ENCODE peak calls at places on chromosomes 16 and 17, in four cellular contexts. One of them, this sample, is unnamed.

GRCh38 chr17:65062168-65062915 is 5.8 kb upstream of the GNA13 start:
- DNase-seq in foreskin fibroblast: no peak
- DNase-seq in GM06990: no peak
- DNase-seq in uterus: no peak
- DNase-seq in this sample: no peak

GRCh38 chr16:58022601-58023371 is 2.8 kb upstream of the MMP15 start:
- DNase-seq in GM06990: no peak
- DNase-seq in foreskin fibroblast: peak
- DNase-seq in uterus: peak
- DNase-seq in this sample: no peak

GRCh38 chr16:84340305-84341040 is 27.9 kb upstream of the ATP2C2 start:
- DNase-seq in uterus: no peak
- DNase-seq in foreskin fibroblast: no peak
- DNase-seq in GM06990: no peak
- DNase-seq in this sample: no peak

GRCh38 chr16:84194470-84195200 is 3.7 kb downstream of the ADAD2 start:
- DNase-seq in uterus: no peak
- DNase-seq in GM06990: no peak
- DNase-seq in foreskin fibroblast: no peak
- DNase-seq in this sample: no peak

GRCh38 chr16:55508941-55509920 is at the start of gene LPCAT2:
- DNase-seq in GM06990: peak
- DNase-seq in uterus: peak
- DNase-seq in foreskin fibroblast: peak
- DNase-seq in this sample: no peak

GRCh38 chr16:87686697-87687570 is 78.9 kb downstream of the KLHDC4 start:
- DNase-seq in foreskin fibroblast: peak
- DNase-seq in GM06990: no peak
- DNase-seq in uterus: no peak
- DNase-seq in this sample: no peak

GRCh38 chr16:1156983-1157638 is 4.2 kb downstream of the CACNA1H start:
- DNase-seq in GM06990: no peak
- DNase-seq in uterus: no peak
- DNase-seq in foreskin fibroblast: no peak
- DNase-seq in this sample: no peak

GRCh38 chr16:27318399-27319256 is 4.9 kb downstream of the IL4R start:
- DNase-seq in uterus: peak
- DNase-seq in foreskin fibroblast: no peak
- DNase-seq in GM06990: peak
- DNase-seq in this sample: peak

GRCh38 chr17:227581-228222 is 46.3 kb upstream of the DOC2B start:
- DNase-seq in uterus: no peak
- DNase-seq in foreskin fibroblast: no peak
- DNase-seq in GM06990: no peak
- DNase-seq in this sample: no peak

GRCh38 chr16:84933774-84934571 is 77.4 kb downstream of the ZDHHC7 start:
- DNase-seq in uterus: peak
- DNase-seq in foreskin fibroblast: no peak
- DNase-seq in GM06990: no peak
- DNase-seq in this sample: no peak

GRCh38 chr17:652310-652709 is 62.3 kb downstream of the VPS53 start:
- DNase-seq in uterus: peak
- DNase-seq in GM06990: no peak
- DNase-seq in foreskin fibroblast: no peak
- DNase-seq in this sample: no peak

GRCh38 chr17:31740611-31741082 is 118.4 kb downstream of the COPRS start:
- DNase-seq in GM06990: no peak
- DNase-seq in uterus: no peak
- DNase-seq in foreskin fibroblast: peak
- DNase-seq in this sample: no peak

GRCh38 chr17:1375615-1376014 is 24.4 kb downstream of the YWHAE start:
- DNase-seq in uterus: no peak
- DNase-seq in foreskin fibroblast: no peak
- DNase-seq in GM06990: no peak
- DNase-seq in this sample: no peak

GRCh38 chr16:83899272-83899897 is 470 bp downstream of the MLYCD start:
- DNase-seq in GM06990: peak
- DNase-seq in foreskin fibroblast: peak
- DNase-seq in uterus: peak
- DNase-seq in this sample: peak

GRCh38 chr16:15539197-15539596 is 103.8 kb downstream of the MARF1 start:
- DNase-seq in uterus: no peak
- DNase-seq in foreskin fibroblast: no peak
- DNase-seq in GM06990: no peak
- DNase-seq in this sample: no peak

GRCh38 chr17:75753514-75754377 is 11.2 kb downstream of the GALK1 start:
- DNase-seq in foreskin fibroblast: peak
- DNase-seq in GM06990: peak
- DNase-seq in uterus: peak
- DNase-seq in this sample: peak

GRCh38 chr17:76019830-76020467 is 7.2 kb downstream of the EVPL start:
- DNase-seq in foreskin fibroblast: no peak
- DNase-seq in uterus: no peak
- DNase-seq in GM06990: no peak
- DNase-seq in this sample: no peak

GRCh38 chr16:10981697-10982216 is 37.4 kb downstream of the CLEC16A start:
- DNase-seq in uterus: no peak
- DNase-seq in foreskin fibroblast: no peak
- DNase-seq in GM06990: peak
- DNase-seq in this sample: peak

GRCh38 chr16:89324056-89325010 is 106.8 kb downstream of the ZNF778 start:
- DNase-seq in uterus: no peak
- DNase-seq in GM06990: peak
- DNase-seq in foreskin fibroblast: peak
- DNase-seq in this sample: peak

GRCh38 chr16:57266531-57267268 is 17.8 kb downstream of the PLLP start:
- DNase-seq in foreskin fibroblast: no peak
- DNase-seq in GM06990: no peak
- DNase-seq in uterus: no peak
- DNase-seq in this sample: no peak

GRCh38 chr16:30142672-30143346 is 19.8 kb upstream of the MAPK3 start:
- DNase-seq in foreskin fibroblast: no peak
- DNase-seq in GM06990: no peak
- DNase-seq in uterus: no peak
- DNase-seq in this sample: no peak
- TF ChIP-seq CTCF in foreskin fibroblast: no peak
- TF ChIP-seq CTCF in GM06990: peak
- TF ChIP-seq CTCF in uterus: no peak
- TF ChIP-seq CTCF in this sample: peak

GRCh38 chr17:78998311-78999055 is 11.1 kb downstream of the CANT1 start:
- DNase-seq in uterus: peak
- DNase-seq in GM06990: no peak
- DNase-seq in foreskin fibroblast: no peak
- DNase-seq in this sample: no peak
- TF ChIP-seq CTCF in uterus: no peak
- TF ChIP-seq CTCF in GM06990: no peak
- TF ChIP-seq CTCF in foreskin fibroblast: no peak
- TF ChIP-seq CTCF in this sample: no peak

GRCh38 chr17:69358688-69359596 is 32.0 kb upstream of the ABCA5 start:
- DNase-seq in GM06990: peak
- DNase-seq in uterus: no peak
- DNase-seq in foreskin fibroblast: no peak
- DNase-seq in this sample: peak
- TF ChIP-seq CTCF in GM06990: peak
- TF ChIP-seq CTCF in uterus: no peak
- TF ChIP-seq CTCF in foreskin fibroblast: no peak
- TF ChIP-seq CTCF in this sample: peak

DNA sequence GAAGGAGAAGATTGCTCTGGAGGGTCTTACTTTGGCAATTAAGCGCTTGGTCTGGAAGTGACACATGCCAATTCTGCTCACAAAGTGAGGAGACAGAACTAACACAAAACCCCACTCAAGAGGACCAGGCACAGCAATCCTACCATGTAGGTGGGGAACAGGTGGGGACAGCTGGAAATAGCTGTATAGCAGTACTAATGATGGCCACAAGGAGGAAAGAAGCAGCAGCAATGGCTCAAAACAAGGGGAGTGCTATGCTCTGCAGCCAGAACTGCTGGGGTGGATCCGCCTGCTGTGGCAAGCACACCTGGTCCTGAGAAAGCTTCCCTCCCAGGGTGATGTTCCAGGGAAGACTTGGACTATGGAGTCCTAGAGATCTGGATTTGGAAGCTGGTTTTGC is 17.0 kb upstream of the TMEM132E start:
- DNase-seq in GM06990: no peak
- DNase-seq in uterus: no peak
- DNase-seq in foreskin fibroblast: no peak
- DNase-seq in this sample: no peak
- TF ChIP-seq CTCF in GM06990: peak
- TF ChIP-seq CTCF in uterus: no peak
- TF ChIP-seq CTCF in foreskin fibroblast: peak
- TF ChIP-seq CTCF in this sample: peak

GRCh38 chr16:82755570-82756282 is 129.0 kb downstream of the CDH13 start:
- DNase-seq in uterus: no peak
- DNase-seq in foreskin fibroblast: no peak
- DNase-seq in GM06990: no peak
- DNase-seq in this sample: no peak
- TF ChIP-seq CTCF in uterus: no peak
- TF ChIP-seq CTCF in foreskin fibroblast: no peak
- TF ChIP-seq CTCF in GM06990: peak
- TF ChIP-seq CTCF in this sample: no peak

DNA sequence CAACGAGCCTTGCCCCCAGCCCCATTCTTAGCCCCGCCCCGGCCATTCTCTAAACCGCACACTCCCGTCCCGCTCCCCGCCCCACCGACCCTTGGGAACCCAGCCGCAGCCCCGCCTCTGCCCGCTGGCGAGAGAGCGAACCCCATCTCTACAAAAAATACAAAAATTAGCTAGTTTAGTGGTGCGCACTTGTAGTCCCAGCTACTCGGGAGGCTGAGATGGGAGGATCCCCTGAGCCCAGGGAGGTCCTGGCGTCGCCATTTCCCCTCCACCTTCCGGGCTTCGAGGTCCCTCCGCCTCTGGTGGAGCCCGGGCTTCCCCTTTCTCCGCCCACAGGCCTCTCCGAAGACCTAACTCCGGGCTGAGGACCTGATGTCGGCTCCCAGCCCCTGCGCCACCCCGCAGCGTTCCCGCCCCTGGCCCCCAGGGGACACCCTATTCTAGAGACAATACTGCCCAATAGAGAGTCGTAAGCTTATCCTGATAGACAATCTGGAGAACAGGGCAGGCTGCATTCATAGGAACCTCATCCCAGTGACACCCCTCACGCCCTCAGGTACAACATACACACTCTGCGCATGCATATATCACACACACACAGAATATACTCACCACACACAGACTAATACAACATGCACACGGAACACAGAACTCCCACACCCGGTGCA is 483 bp upstream of the PROCA1 start:
- DNase-seq in foreskin fibroblast: no peak
- DNase-seq in uterus: peak
- DNase-seq in GM06990: peak
- DNase-seq in this sample: peak
- TF ChIP-seq CTCF in foreskin fibroblast: no peak
- TF ChIP-seq CTCF in uterus: no peak
- TF ChIP-seq CTCF in GM06990: peak
- TF ChIP-seq CTCF in this sample: no peak

GRCh38 chr17:82350182-82351030 is 8.6 kb upstream of the TEX19 start:
- DNase-seq in uterus: no peak
- DNase-seq in foreskin fibroblast: no peak
- DNase-seq in GM06990: peak
- DNase-seq in this sample: peak
- TF ChIP-seq CTCF in uterus: no peak
- TF ChIP-seq CTCF in foreskin fibroblast: peak
- TF ChIP-seq CTCF in GM06990: peak
- TF ChIP-seq CTCF in this sample: no peak

This sample was measured in GM20000.